ENCODE peak calls at places on chromosome X, in nine cellular contexts. Q is lung; X is tibial nerve; G is IMR-90; F is left ventricle myocardium inferior; C is body of pancreas; E is pancreas; S is CD8-positive, alpha-beta T cell; B is fibroblast of lung. I is an unnamed sample. For H3K4me1 and H3K27me3, the result is how much of the 10 kb centered on the place peaks cover.

GRCh38 chrX:48045410-48046311 is 25.8 kb downstream of the ZNF630 start:
- DNase-seq in S (no peak), X (no peak), B (peak), F (peak), C (peak), Q (peak), G (peak), E (no peak), I (no peak)

GRCh38 chrX:103464071-103464773 is 55.1 kb downstream of the RAB40A start:
- DNase-seq in B (peak), F (no peak), X (peak), G (peak), S (no peak), Q (no peak), E (no peak), C (peak), I (no peak)

GRCh38 chrX:19849433-19850190 is 37.8 kb downstream of the SH3KBP1 start:
- DNase-seq in B (no peak), X (no peak), S (no peak), Q (no peak), E (no peak), F (no peak), G (peak), C (no peak), I (no peak)

GRCh38 chrX:29295987-29296680 is 708.9 kb downstream of the IL1RAPL1 start:
- DNase-seq in B (peak), X (no peak), E (no peak), Q (no peak), S (no peak), G (peak), F (no peak), C (no peak), I (no peak)

GRCh38 chrX:56761167-56761566 is 32.1 kb downstream of the NBDY start:
- DNase-seq in C (no peak), X (no peak), S (peak), F (no peak), G (no peak), Q (no peak), E (no peak), B (no peak), I (no peak)

GRCh38 chrX:11435568-11435967 is 142.4 kb downstream of the AMELX start:
- DNase-seq in B (peak), E (no peak), X (no peak), G (peak), Q (no peak), F (no peak), S (no peak), C (no peak), I (no peak)

GRCh38 chrX:38649227-38649626 is 87.9 kb downstream of the TSPAN7 start:
- DNase-seq in E (no peak), G (no peak), Q (no peak), F (no peak), X (no peak), C (no peak), S (no peak), B (no peak), I (no peak)

GRCh38 chrX:22652596-22652995 is 347.2 kb upstream of the DDX53 start:
- DNase-seq in Q (no peak), B (peak), G (peak), S (no peak), X (no peak), C (peak), F (no peak), E (no peak), I (no peak)

GRCh38 chrX:100911731-100912130 is 17.0 kb downstream of the XKRX start:
- DNase-seq in C (no peak), Q (no peak), F (no peak), G (no peak), S (no peak), E (no peak), X (no peak), B (peak), I (no peak)

GRCh38 chrX:371907-372306 is 14.8 kb downstream of the PPP2R3B start:
- DNase-seq in Q (no peak), B (no peak), S (no peak), G (no peak), E (no peak), C (no peak), X (no peak), F (no peak), I (no peak)

GRCh38 chrX:372856-373640 is 13.7 kb downstream of the PPP2R3B start:
- DNase-seq in G (peak), B (peak), X (no peak), E (no peak), S (no peak), Q (no peak), C (no peak), F (no peak), I (no peak)

GRCh38 chrX:369563-370101 is 17.1 kb downstream of the PPP2R3B start:
- DNase-seq in S (no peak), B (no peak), G (no peak), Q (no peak), F (no peak), X (no peak), E (no peak), C (no peak), I (no peak)

GRCh38 chrX:370244-370962 is 16.3 kb downstream of the PPP2R3B start:
- DNase-seq in X (no peak), E (no peak), Q (no peak), B (no peak), F (peak), C (no peak), G (no peak), S (no peak), I (no peak)

DNA sequence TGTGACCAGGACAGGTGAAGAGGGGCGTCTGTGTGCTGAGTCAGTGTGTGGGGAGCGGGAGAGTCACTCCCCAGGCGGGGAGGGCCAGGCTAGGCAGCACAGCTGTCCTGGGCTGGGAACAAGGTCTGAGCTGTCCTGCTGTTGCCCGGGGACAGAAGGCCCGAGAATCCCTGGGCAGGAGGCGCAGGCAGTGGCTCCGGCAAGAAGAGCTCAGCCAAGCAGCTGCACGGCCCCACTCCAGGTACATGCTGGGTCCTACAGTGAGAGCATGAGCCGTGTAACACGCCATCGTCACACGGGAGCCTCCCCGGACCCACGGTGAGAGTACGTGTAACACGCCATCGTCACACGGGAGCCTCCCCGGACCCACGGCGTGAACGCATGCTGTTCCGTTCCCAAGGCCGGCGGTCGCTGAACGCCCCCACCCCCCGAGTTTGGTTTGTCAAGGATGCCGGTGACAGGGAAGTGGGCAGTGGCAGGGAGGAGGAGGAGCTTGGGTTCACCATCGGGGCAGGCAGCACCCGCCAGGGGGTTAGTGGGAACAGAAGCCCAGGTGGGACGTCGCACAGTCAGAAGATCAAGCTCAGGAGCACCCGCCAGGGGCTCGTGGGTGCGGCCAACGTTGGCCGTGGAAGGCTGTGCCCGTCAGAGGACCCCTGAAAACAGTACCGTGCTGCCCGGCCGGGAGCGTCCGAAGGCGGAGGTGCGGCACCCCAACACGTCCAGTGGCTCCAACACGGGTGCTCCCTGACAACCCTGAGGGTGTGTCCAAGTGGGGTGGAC is 15.6 kb downstream of the PPP2R3B start:
- DNase-seq in F (no peak), S (no peak), X (no peak), E (no peak), G (no peak), B (no peak), Q (no peak), C (no peak), I (peak)
- H3K4me1 ChIP-seq in F (under half), S (under half), X (under half), E (under half), G (under half), B (under half), Q (under half), C (under half), I (under half)

GRCh38 chrX:106948641-106949040 is 28.4 kb downstream of the CLDN2 start:
- DNase-seq in S (no peak), G (no peak), Q (no peak), X (no peak), F (no peak), E (no peak), C (no peak), B (no peak), I (no peak)
- H3K27me3 ChIP-seq in S (under half), G (under half), Q (under half), X (under half), F (under half), E (under half), C (under half), B (under half), I (under half)

GRCh38 chrX:107420571-107420970 is 28.9 kb upstream of the FRMPD3 start:
- DNase-seq in G (no peak), E (no peak), Q (no peak), F (no peak), B (no peak), X (no peak), S (no peak), C (no peak), I (no peak)

DNA sequence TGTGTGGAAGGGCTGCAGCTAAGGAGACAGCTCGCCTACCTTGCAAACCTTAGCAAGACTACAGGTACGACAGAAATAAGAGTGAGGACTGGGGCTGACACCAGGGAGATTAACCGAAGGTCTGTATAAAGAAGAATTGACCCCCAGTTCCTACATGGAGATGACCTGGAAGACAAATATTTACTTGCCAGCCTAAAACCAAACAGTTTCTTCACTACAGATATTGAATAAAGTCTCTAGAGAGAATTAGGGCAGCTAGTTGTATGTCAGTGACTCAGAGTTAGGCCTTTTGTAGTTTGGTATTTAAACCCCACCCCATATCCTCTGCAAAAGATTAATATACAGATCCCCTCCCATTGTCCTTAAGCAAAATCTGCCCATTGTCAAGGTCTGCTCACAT is 28.1 kb upstream of the FRMPD3 start:
- DNase-seq in C (no peak), G (no peak), S (no peak), B (no peak), X (no peak), E (no peak), Q (no peak), F (no peak), I (no peak)
- TF ChIP-seq CTCF in C (no peak), G (no peak), S (no peak), B (no peak), X (no peak), E (no peak), Q (no peak), F (no peak), I (no peak)

GRCh38 chrX:72003811-72004750 is 93.4 kb downstream of the NHSL2 start:
- DNase-seq in X (peak), Q (no peak), C (peak), F (peak), G (no peak), S (peak), B (peak), E (no peak), I (no peak)

GRCh38 chrX:72002886-72003285 is 92.2 kb downstream of the NHSL2 start:
- DNase-seq in X (no peak), G (no peak), F (no peak), C (no peak), Q (peak), B (peak), E (no peak), S (no peak), I (no peak)

GRCh38 chrX:72001471-72001870 is 90.8 kb downstream of the NHSL2 start:
- DNase-seq in Q (no peak), B (no peak), S (no peak), E (no peak), F (no peak), G (no peak), C (no peak), X (no peak), I (no peak)

GRCh38 chrX:71999535-71999934 is 88.9 kb downstream of the NHSL2 start:
- DNase-seq in C (no peak), G (no peak), B (no peak), Q (no peak), S (no peak), X (no peak), E (no peak), F (no peak), I (no peak)

GRCh38 chrX:72001906-72002305 is 91.3 kb downstream of the NHSL2 start:
- DNase-seq in G (no peak), S (no peak), Q (no peak), F (no peak), E (no peak), C (no peak), X (no peak), B (no peak), I (no peak)
- H3K4me1 ChIP-seq in G (under half), S (under half), Q (under half), F (under half), E (under half), C (under half), X (under half), B (under half), I (under half)

GRCh38 chrX:15430584-15430983 is 46.4 kb upstream of the VEGFD start:
- DNase-seq in X (no peak), C (no peak), F (no peak), Q (no peak), G (no peak), E (no peak), B (no peak), S (no peak), I (no peak)

GRCh38 chrX:15425024-15425423 is 40.8 kb upstream of the VEGFD start:
- DNase-seq in B (no peak), G (no peak), C (no peak), X (no peak), E (no peak), S (no peak), Q (no peak), F (no peak), I (no peak)
- H3K27me3 ChIP-seq in B (under half), G (under half), C (under half), X (under half), E (under half), S (under half), Q (under half), F (under half), I (under half)

DNA sequence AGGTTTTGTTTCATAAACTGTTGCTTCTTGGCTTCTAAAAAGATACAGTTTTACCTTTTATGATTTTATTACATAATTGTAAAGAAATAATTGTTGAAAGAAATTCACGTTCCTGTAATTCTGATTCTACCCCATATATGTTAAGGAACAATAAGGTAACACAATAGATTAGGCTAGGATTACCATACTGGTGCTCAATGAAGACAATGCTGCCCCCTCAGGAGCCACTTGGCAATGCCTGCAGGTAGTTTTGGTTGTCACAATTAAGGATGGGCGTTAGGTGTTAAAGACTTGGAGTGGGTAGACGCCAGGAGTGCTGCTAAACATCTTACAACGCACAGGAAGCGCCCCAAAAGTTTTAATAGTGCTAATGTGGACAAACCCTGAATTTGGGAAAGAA is 133.2 kb downstream of the NLGN4X start:
- DNase-seq in F (no peak), E (no peak), G (no peak), B (no peak), Q (no peak), C (no peak), S (no peak), X (no peak), I (no peak)
- TF ChIP-seq CTCF in F (no peak), E (no peak), G (no peak), B (no peak), Q (no peak), C (no peak), S (no peak), X (no peak), I (no peak)